ENCODE peak calls at places on chromosomes 12 and 14, in six cellular contexts. T is transverse colon, J is tibial artery, O is AG10803, D is colonic mucosa, M is endodermal cell. P is an unnamed sample.

GRCh38 chr12:119036878-119037493 is 55.6 kb downstream of the SRRM4 start:
- DNase-seq in J (no peak), M (peak; percentile 89), T (peak; percentile 8), D (peak; percentile 21), O (peak; percentile 16), P (no peak)

GRCh38 chr12:2264622-2265306 is 212.0 kb downstream of the CACNA1C start:
- DNase-seq in J (peak; percentile 75), D (no peak), O (peak; percentile 99), T (peak; percentile 23), M (peak; percentile 47), P (peak; percentile 97)

GRCh38 chr14:62661818-62662217 is 383.4 kb downstream of the KCNH5 start:
- DNase-seq in D (no peak), M (no peak), T (no peak), J (no peak), O (no peak), P (no peak)

GRCh38 chr14:95979339-95980042 is 59.7 kb upstream of the C14orf132 start:
- DNase-seq in O (no peak), M (peak; percentile 76), D (no peak), J (no peak), T (no peak), P (no peak)

GRCh38 chr12:50633950-50634349 is 129.2 kb downstream of the DIP2B start:
- DNase-seq in J (no peak), T (no peak), D (no peak), M (no peak), O (peak; percentile 89), P (peak; percentile 77)

GRCh38 chr14:52862652-52863338 is 71.4 kb upstream of the GNPNAT1 start:
- DNase-seq in M (no peak), T (no peak), O (peak; percentile 79), D (no peak), J (no peak), P (peak; percentile 41)

GRCh38 chr12:122371475-122372045 is 50.9 kb downstream of the CLIP1 start:
- DNase-seq in J (no peak), M (peak; percentile 40), D (no peak), O (no peak), T (no peak), P (no peak)

GRCh38 chr12:11968041-11968383 is 102.7 kb upstream of the BCL2L14 start:
- DNase-seq in D (no peak), J (no peak), M (peak; percentile 43), T (no peak), O (no peak), P (no peak)

GRCh38 chr12:14410177-14410576 is 44.7 kb downstream of the ATF7IP start:
- DNase-seq in J (no peak), M (no peak), T (no peak), O (no peak), D (no peak), P (no peak)

GRCh38 chr12:1836241-1836803 is 16.0 kb downstream of the LRTM2 start:
- DNase-seq in O (no peak), M (no peak), J (no peak), D (no peak), T (no peak), P (no peak)

GRCh38 chr12:94094700-94095099 is 53.7 kb upstream of the PLXNC1 start:
- DNase-seq in O (no peak), M (no peak), D (no peak), T (no peak), J (no peak), P (no peak)

GRCh38 chr12:89732511-89732910 is 23.9 kb upstream of the ATP2B1 start:
- DNase-seq in M (no peak), J (no peak), O (no peak), D (no peak), T (no peak), P (no peak)

GRCh38 chr14:36659010-36659821 is 2.4 kb upstream of the PAX9 start:
- DNase-seq in D (no peak), O (no peak), J (no peak), M (peak; percentile 55), T (no peak), P (no peak)

GRCh38 chr14:50055461-50056228 is 60.7 kb downstream of the VCPKMT start:
- DNase-seq in D (no peak), M (no peak), J (no peak), O (no peak), T (no peak), P (no peak)

GRCh38 chr14:74977164-74977900 is 21.9 kb upstream of the PGF start:
- DNase-seq in O (no peak), J (peak; percentile 65), D (no peak), T (no peak), M (no peak), P (no peak)

DNA sequence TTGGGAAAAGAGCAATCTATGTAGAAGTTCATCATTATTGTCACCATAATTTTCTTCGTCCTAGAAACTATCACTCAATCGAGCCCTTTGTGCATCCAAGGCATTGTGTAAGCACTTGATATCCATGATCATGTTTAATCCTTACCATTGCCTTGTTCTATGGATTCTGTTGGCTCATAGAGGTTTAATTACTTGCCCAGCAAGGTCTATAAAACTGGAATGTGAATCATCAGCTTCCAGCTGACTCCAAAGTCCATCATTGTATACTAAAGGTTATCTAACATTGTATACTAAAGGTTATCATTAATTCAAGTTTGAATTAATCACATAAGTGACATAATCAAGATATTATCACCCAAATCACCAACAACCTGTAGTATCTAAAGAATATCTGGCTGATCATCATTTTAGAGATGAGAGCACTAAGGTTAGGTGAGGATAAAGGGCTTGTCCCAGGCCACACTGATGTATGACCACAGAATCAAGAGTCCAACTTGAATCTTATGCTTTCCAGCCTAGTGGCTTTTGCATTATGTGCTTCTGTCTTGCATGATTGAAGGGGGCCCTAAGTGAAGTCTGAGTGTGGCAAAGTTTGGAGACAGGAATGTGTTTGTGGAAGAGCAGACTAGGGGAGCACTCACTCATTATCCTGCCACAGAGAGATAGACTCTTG is 188.1 kb downstream of the ANO4 start:
- DNase-seq in D (no peak), M (no peak), J (no peak), T (no peak), O (no peak), P (no peak)
- TF ChIP-seq CTCF in D (no peak), M (no peak), J (no peak), T (no peak), O (no peak), P (no peak)

GRCh38 chr12:13141686-13142085 is 38.2 kb upstream of the GSG1 start:
- DNase-seq in J (no peak), M (no peak), O (no peak), D (no peak), T (no peak), P (no peak)
- TF ChIP-seq CTCF in J (no peak), M (no peak), O (no peak), D (no peak), T (no peak), P (no peak)

GRCh38 chr14:76537912-76538647 is 162.1 kb downstream of the ESRRB start:
- DNase-seq in O (no peak), D (no peak), T (no peak), M (no peak), J (no peak), P (no peak)
- TF ChIP-seq CTCF in O (no peak), D (no peak), T (no peak), M (no peak), J (no peak), P (no peak)

GRCh38 chr14:60272177-60272576 is 23.2 kb downstream of the PPM1A start:
- DNase-seq in D (no peak), M (no peak), T (no peak), O (no peak), J (no peak), P (no peak)

GRCh38 chr14:60265163-60265562 is 16.1 kb downstream of the PPM1A start:
- DNase-seq in M (no peak), O (no peak), T (no peak), J (no peak), D (no peak), P (no peak)

GRCh38 chr14:60266021-60266937 is 17.3 kb downstream of the PPM1A start:
- DNase-seq in D (no peak), O (peak; percentile 9), M (no peak), T (no peak), J (no peak), P (peak; percentile 11)
- TF ChIP-seq CTCF in D (peak; percentile 38), O (peak; percentile 57), M (peak; percentile 84), T (peak; percentile 35), J (no peak), P (peak; percentile 80)

GRCh38 chr12:34600592-34601462 is 578.5 kb downstream of the ALG10 start:
- DNase-seq in M (no peak), J (peak; percentile 52), T (no peak), O (no peak), D (no peak), P (no peak)

GRCh38 chr12:34599530-34600513 is 577.5 kb downstream of the ALG10 start:
- DNase-seq in J (peak; percentile 48), M (peak; percentile 26), O (no peak), T (no peak), D (no peak), P (no peak)

GRCh38 chr12:34598352-34598827 is 576.1 kb downstream of the ALG10 start:
- DNase-seq in J (peak; percentile 38), D (no peak), T (no peak), O (no peak), M (no peak), P (no peak)

GRCh38 chr12:34597548-34598351 is 575.5 kb downstream of the ALG10 start:
- DNase-seq in J (peak; percentile 19), D (no peak), O (no peak), T (peak; percentile 1), M (no peak), P (no peak)

DNA sequence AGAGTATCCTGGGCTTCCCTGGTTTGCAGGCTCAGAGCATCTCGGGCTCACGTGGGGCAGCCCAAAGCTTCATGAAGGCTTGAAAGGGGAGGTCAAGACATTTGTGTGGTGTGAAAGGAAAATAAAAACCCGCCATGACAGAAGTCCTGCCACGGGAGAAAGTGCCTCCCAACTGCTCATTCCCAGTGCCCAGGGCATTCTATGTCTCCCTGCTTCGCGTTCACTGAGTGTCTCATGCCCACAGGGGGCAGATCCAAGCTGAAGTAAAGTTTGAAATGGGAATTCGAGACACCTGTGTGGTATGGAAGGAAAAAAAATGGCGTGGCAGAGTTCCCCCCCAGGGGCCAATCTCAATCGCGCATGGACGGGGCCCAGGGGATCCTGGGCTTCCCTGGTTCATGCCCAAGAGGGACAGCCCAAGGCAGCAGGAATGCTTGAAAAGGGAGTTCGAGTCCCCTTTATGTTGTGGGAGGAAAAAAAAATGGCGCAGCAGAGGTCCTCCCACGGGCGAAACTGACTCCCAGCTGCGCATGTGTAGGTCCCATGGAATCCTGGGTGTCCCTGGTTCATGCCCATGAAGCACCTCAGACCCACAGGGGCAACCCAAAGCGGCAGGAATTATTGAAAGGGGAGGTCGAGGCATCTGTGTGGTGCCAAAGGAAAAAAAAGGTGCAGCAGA is 576.7 kb downstream of the ALG10 start:
- DNase-seq in M (peak; percentile 28), D (no peak), J (peak; percentile 28), T (no peak), O (no peak), P (no peak)
- TF ChIP-seq CTCF in M (no peak), D (no peak), J (no peak), T (no peak), O (no peak), P (no peak)

GRCh38 chr12:5073838-5074237 is 30.2 kb downstream of the KCNA5 start:
- DNase-seq in O (peak; percentile 31), J (no peak), M (peak; percentile 80), T (no peak), D (no peak), P (peak; percentile 28)
- TF ChIP-seq CTCF in O (peak; percentile 49), J (no peak), M (peak; percentile 82), T (no peak), D (no peak), P (peak; percentile 78)